ENCODE peak calls at places on chromosomes 16 and 17, in six cellular contexts. One of them, this sample, is unnamed.

GRCh38 chr17:82461827-82462524 is 3.4 kb downstream of the NARF start:
- DNase-seq in Jurkat, Clone E6-1: no peak
- DNase-seq in erythroblast: peak
- DNase-seq in NCI-H2171: no peak
- DNase-seq in LoVo: no peak
- DNase-seq in activated CD4-positive, alpha-beta T cell treated with anti-CD3 and anti-CD28 coated beads, Interleukin-2, amount 50 U/mL, for 24 hours: no peak
- DNase-seq in this sample: no peak

GRCh38 chr17:77490361-77491183 is 349.8 kb downstream of the SEC14L1 start:
- DNase-seq in Jurkat, Clone E6-1: no peak
- DNase-seq in erythroblast: no peak
- DNase-seq in NCI-H2171: no peak
- DNase-seq in LoVo: no peak
- DNase-seq in activated CD4-positive, alpha-beta T cell treated with anti-CD3 and anti-CD28 coated beads, Interleukin-2, amount 50 U/mL, for 24 hours: no peak
- DNase-seq in this sample: no peak

GRCh38 chr17:48244121-48244711 is 136.7 kb downstream of the SNX11 start:
- DNase-seq in Jurkat, Clone E6-1: peak
- DNase-seq in erythroblast: no peak
- DNase-seq in NCI-H2171: no peak
- DNase-seq in LoVo: peak
- DNase-seq in activated CD4-positive, alpha-beta T cell treated with anti-CD3 and anti-CD28 coated beads, Interleukin-2, amount 50 U/mL, for 24 hours: no peak
- DNase-seq in this sample: peak

GRCh38 chr17:41052594-41052993 is 2.4 kb downstream of the KRTAP2-2 start:
- DNase-seq in Jurkat, Clone E6-1: no peak
- DNase-seq in erythroblast: no peak
- DNase-seq in NCI-H2171: no peak
- DNase-seq in LoVo: no peak
- DNase-seq in activated CD4-positive, alpha-beta T cell treated with anti-CD3 and anti-CD28 coated beads, Interleukin-2, amount 50 U/mL, for 24 hours: no peak
- DNase-seq in this sample: no peak

GRCh38 chr17:78798695-78799559 is 16.9 kb upstream of the CYTH1 start:
- DNase-seq in Jurkat, Clone E6-1: no peak
- DNase-seq in erythroblast: peak
- DNase-seq in NCI-H2171: no peak
- DNase-seq in LoVo: no peak
- DNase-seq in activated CD4-positive, alpha-beta T cell treated with anti-CD3 and anti-CD28 coated beads, Interleukin-2, amount 50 U/mL, for 24 hours: no peak
- DNase-seq in this sample: peak

GRCh38 chr17:29495011-29495410 is 71.8 kb downstream of the ABHD15 start:
- DNase-seq in Jurkat, Clone E6-1: no peak
- DNase-seq in erythroblast: no peak
- DNase-seq in NCI-H2171: no peak
- DNase-seq in LoVo: no peak
- DNase-seq in activated CD4-positive, alpha-beta T cell treated with anti-CD3 and anti-CD28 coated beads, Interleukin-2, amount 50 U/mL, for 24 hours: no peak
- DNase-seq in this sample: no peak

GRCh38 chr16:4051591-4051990 is 64.7 kb downstream of the ADCY9 start:
- DNase-seq in Jurkat, Clone E6-1: no peak
- DNase-seq in erythroblast: no peak
- DNase-seq in NCI-H2171: no peak
- DNase-seq in LoVo: no peak
- DNase-seq in activated CD4-positive, alpha-beta T cell treated with anti-CD3 and anti-CD28 coated beads, Interleukin-2, amount 50 U/mL, for 24 hours: no peak
- DNase-seq in this sample: no peak

GRCh38 chr16:89410794-89411309 is 79.5 kb downstream of the ANKRD11 start:
- DNase-seq in Jurkat, Clone E6-1: no peak
- DNase-seq in erythroblast: no peak
- DNase-seq in NCI-H2171: no peak
- DNase-seq in LoVo: no peak
- DNase-seq in activated CD4-positive, alpha-beta T cell treated with anti-CD3 and anti-CD28 coated beads, Interleukin-2, amount 50 U/mL, for 24 hours: no peak
- DNase-seq in this sample: peak

GRCh38 chr16:77375396-77375795 is 59.4 kb downstream of the ADAMTS18 start:
- DNase-seq in Jurkat, Clone E6-1: no peak
- DNase-seq in erythroblast: no peak
- DNase-seq in NCI-H2171: no peak
- DNase-seq in LoVo: no peak
- DNase-seq in activated CD4-positive, alpha-beta T cell treated with anti-CD3 and anti-CD28 coated beads, Interleukin-2, amount 50 U/mL, for 24 hours: no peak
- DNase-seq in this sample: no peak

GRCh38 chr16:87416826-87417471 is 24.8 kb downstream of the MAP1LC3B start:
- DNase-seq in Jurkat, Clone E6-1: peak
- DNase-seq in erythroblast: peak
- DNase-seq in NCI-H2171: no peak
- DNase-seq in LoVo: no peak
- DNase-seq in activated CD4-positive, alpha-beta T cell treated with anti-CD3 and anti-CD28 coated beads, Interleukin-2, amount 50 U/mL, for 24 hours: no peak
- DNase-seq in this sample: peak

GRCh38 chr17:66655861-66656260 is 179.1 kb upstream of the CACNG5 start:
- DNase-seq in Jurkat, Clone E6-1: no peak
- DNase-seq in erythroblast: no peak
- DNase-seq in NCI-H2171: no peak
- DNase-seq in LoVo: no peak
- DNase-seq in activated CD4-positive, alpha-beta T cell treated with anti-CD3 and anti-CD28 coated beads, Interleukin-2, amount 50 U/mL, for 24 hours: no peak
- DNase-seq in this sample: no peak

GRCh38 chr16:10916534-10916933 is 25.7 kb downstream of the DEXI start:
- DNase-seq in Jurkat, Clone E6-1: no peak
- DNase-seq in erythroblast: no peak
- DNase-seq in NCI-H2171: no peak
- DNase-seq in LoVo: no peak
- DNase-seq in activated CD4-positive, alpha-beta T cell treated with anti-CD3 and anti-CD28 coated beads, Interleukin-2, amount 50 U/mL, for 24 hours: no peak
- DNase-seq in this sample: no peak

GRCh38 chr16:27286446-27286845 is 17.9 kb upstream of the NSMCE1 start:
- DNase-seq in Jurkat, Clone E6-1: no peak
- DNase-seq in erythroblast: no peak
- DNase-seq in NCI-H2171: no peak
- DNase-seq in LoVo: no peak
- DNase-seq in activated CD4-positive, alpha-beta T cell treated with anti-CD3 and anti-CD28 coated beads, Interleukin-2, amount 50 U/mL, for 24 hours: no peak
- DNase-seq in this sample: peak

This sample was measured in MV-4-11.